ENCODE peak calls at places on chromosomes 3 and 15, in six cellular contexts. One of them, this sample, is unnamed.

GRCh38 chr3:170707899-170708298 is 122.0 kb upstream of the SLC7A14 start:
- DNase-seq in fibroblast of lung: no peak
- DNase-seq in fibroblast of mammary gland: no peak
- DNase-seq in GM18507: no peak
- DNase-seq in fibroblast of pulmonary artery: no peak
- DNase-seq in left cardiac atrium: no peak
- DNase-seq in this sample: no peak

GRCh38 chr15:86125775-86126174 is 46.1 kb downstream of the AGBL1 start:
- DNase-seq in left cardiac atrium: no peak
- DNase-seq in fibroblast of lung: no peak
- DNase-seq in fibroblast of mammary gland: no peak
- DNase-seq in GM18507: no peak
- DNase-seq in fibroblast of pulmonary artery: no peak
- DNase-seq in this sample: no peak

GRCh38 chr3:173501941-173502489 is 104.5 kb downstream of the NLGN1 start:
- DNase-seq in fibroblast of pulmonary artery: peak
- DNase-seq in fibroblast of lung: peak
- DNase-seq in left cardiac atrium: no peak
- DNase-seq in GM18507: no peak
- DNase-seq in fibroblast of mammary gland: peak
- DNase-seq in this sample: no peak

GRCh38 chr3:59717679-59718205 is 667.9 kb upstream of the CFAP20DC start:
- DNase-seq in fibroblast of mammary gland: no peak
- DNase-seq in left cardiac atrium: no peak
- DNase-seq in fibroblast of pulmonary artery: no peak
- DNase-seq in fibroblast of lung: no peak
- DNase-seq in GM18507: no peak
- DNase-seq in this sample: peak

GRCh38 chr3:49667701-49668413 is 6.3 kb upstream of the APEH start:
- DNase-seq in GM18507: no peak
- DNase-seq in fibroblast of pulmonary artery: no peak
- DNase-seq in fibroblast of mammary gland: no peak
- DNase-seq in fibroblast of lung: no peak
- DNase-seq in left cardiac atrium: no peak
- DNase-seq in this sample: no peak

GRCh38 chr3:98778383-98778782 is 15.2 kb downstream of the ST3GAL6 start:
- DNase-seq in fibroblast of lung: peak
- DNase-seq in fibroblast of mammary gland: peak
- DNase-seq in GM18507: no peak
- DNase-seq in fibroblast of pulmonary artery: no peak
- DNase-seq in left cardiac atrium: no peak
- DNase-seq in this sample: no peak

GRCh38 chr15:32107477-32108080 is 77.3 kb downstream of the CHRNA7 start:
- DNase-seq in left cardiac atrium: no peak
- DNase-seq in fibroblast of lung: no peak
- DNase-seq in fibroblast of pulmonary artery: no peak
- DNase-seq in fibroblast of mammary gland: no peak
- DNase-seq in GM18507: no peak
- DNase-seq in this sample: peak

GRCh38 chr3:142863010-142863787 is 25.7 kb downstream of the PCOLCE2 start:
- DNase-seq in fibroblast of pulmonary artery: no peak
- DNase-seq in fibroblast of lung: peak
- DNase-seq in left cardiac atrium: peak
- DNase-seq in GM18507: no peak
- DNase-seq in fibroblast of mammary gland: peak
- DNase-seq in this sample: peak

This sample was measured in GM23338.